ENCODE peak calls at places on chromosomes 12 and 14, in six cellular contexts. One of them, this sample, is unnamed.

GRCh38 chr12:30980886-30981662 is 54.5 kb downstream of the TSPAN11 start:
- DNase-seq in A549: no peak
- DNase-seq in pulmonary artery endothelial cell: no peak
- DNase-seq in AG20443: no peak
- DNase-seq in psoas muscle: no peak
- DNase-seq in kidney glomerular epithelial cell: no peak
- DNase-seq in this sample: no peak

GRCh38 chr12:49298160-49298559 is 3.2 kb downstream of the PRPH start:
- DNase-seq in A549: no peak
- DNase-seq in pulmonary artery endothelial cell: no peak
- DNase-seq in AG20443: peak
- DNase-seq in psoas muscle: no peak
- DNase-seq in kidney glomerular epithelial cell: no peak
- DNase-seq in this sample: no peak

GRCh38 chr14:101442451-101442850 is 118.8 kb upstream of the DIO3 start:
- DNase-seq in A549: no peak
- DNase-seq in pulmonary artery endothelial cell: no peak
- DNase-seq in AG20443: no peak
- DNase-seq in psoas muscle: no peak
- DNase-seq in kidney glomerular epithelial cell: no peak
- DNase-seq in this sample: no peak

GRCh38 chr14:89237923-89238529 is 179.0 kb downstream of the FOXN3 start:
- DNase-seq in A549: no peak
- DNase-seq in pulmonary artery endothelial cell: no peak
- DNase-seq in AG20443: peak
- DNase-seq in psoas muscle: no peak
- DNase-seq in kidney glomerular epithelial cell: no peak
- DNase-seq in this sample: no peak

GRCh38 chr14:55430024-55430690 is 10.3 kb downstream of the TBPL2 start:
- DNase-seq in A549: peak
- DNase-seq in pulmonary artery endothelial cell: no peak
- DNase-seq in AG20443: peak
- DNase-seq in psoas muscle: no peak
- DNase-seq in kidney glomerular epithelial cell: peak
- DNase-seq in this sample: no peak

GRCh38 chr12:52310622-52311281 is 10.4 kb downstream of the KRT83 start:
- DNase-seq in A549: no peak
- DNase-seq in pulmonary artery endothelial cell: no peak
- DNase-seq in AG20443: peak
- DNase-seq in psoas muscle: no peak
- DNase-seq in kidney glomerular epithelial cell: no peak
- DNase-seq in this sample: no peak

GRCh38 chr12:26628234-26628633 is 204.8 kb downstream of the ITPR2 start:
- DNase-seq in A549: no peak
- DNase-seq in pulmonary artery endothelial cell: no peak
- DNase-seq in AG20443: no peak
- DNase-seq in psoas muscle: no peak
- DNase-seq in kidney glomerular epithelial cell: no peak
- DNase-seq in this sample: no peak

GRCh38 chr14:37824936-37825698 is 229.7 kb downstream of the TTC6 start:
- DNase-seq in A549: no peak
- DNase-seq in pulmonary artery endothelial cell: no peak
- DNase-seq in AG20443: no peak
- DNase-seq in psoas muscle: no peak
- DNase-seq in kidney glomerular epithelial cell: no peak
- DNase-seq in this sample: no peak

GRCh38 chr12:75991753-75992152 is 39.8 kb downstream of the PHLDA1 start:
- DNase-seq in A549: no peak
- DNase-seq in pulmonary artery endothelial cell: no peak
- DNase-seq in AG20443: no peak
- DNase-seq in psoas muscle: no peak
- DNase-seq in kidney glomerular epithelial cell: no peak
- DNase-seq in this sample: no peak

GRCh38 chr14:71923471-71923870 is 8.8 kb upstream of the RGS6 start:
- DNase-seq in A549: no peak
- DNase-seq in pulmonary artery endothelial cell: no peak
- DNase-seq in AG20443: no peak
- DNase-seq in psoas muscle: no peak
- DNase-seq in kidney glomerular epithelial cell: no peak
- DNase-seq in this sample: no peak

GRCh38 chr12:65609359-65609771 is 214.9 kb upstream of the HMGA2 start:
- DNase-seq in A549: no peak
- DNase-seq in pulmonary artery endothelial cell: no peak
- DNase-seq in AG20443: peak
- DNase-seq in psoas muscle: no peak
- DNase-seq in kidney glomerular epithelial cell: peak
- DNase-seq in this sample: no peak

This sample was measured in upper lobe of right lung.